ENCODE peak calls at places on chromosomes 2 and 18, in four cellular contexts. One of them, this sample, is unnamed. For H3K79me2, the result is how much of the 10 kb centered on the place peaks cover.

GRCh38 chr2:11967946-11968465 is 221.6 kb downstream of the LPIN1 start:
- DNase-seq in GM23248: peak
- DNase-seq in HCT116: no peak
- DNase-seq in GM23338: no peak
- DNase-seq in this sample: peak

GRCh38 chr2:195037072-195037471 is 620.0 kb upstream of the SLC39A10 start:
- DNase-seq in GM23248: no peak
- DNase-seq in GM23338: no peak
- DNase-seq in HCT116: no peak
- DNase-seq in this sample: no peak

GRCh38 chr2:239523147-239523943 is 122.5 kb upstream of the HDAC4 start:
- DNase-seq in GM23248: no peak
- DNase-seq in GM23338: no peak
- DNase-seq in HCT116: no peak
- DNase-seq in this sample: no peak

GRCh38 chr2:42048318-42049251 is 764 bp downstream of the PKDCC start:
- DNase-seq in HCT116: no peak
- DNase-seq in GM23248: peak
- DNase-seq in GM23338: peak
- DNase-seq in this sample: peak

GRCh38 chr2:171158790-171159325 is 1.8 kb downstream of the TLK1 start:
- DNase-seq in GM23248: no peak
- DNase-seq in GM23338: no peak
- DNase-seq in HCT116: no peak
- DNase-seq in this sample: peak

GRCh38 chr18:44323125-44323524 is 357.6 kb upstream of the SETBP1 start:
- DNase-seq in GM23248: no peak
- DNase-seq in GM23338: no peak
- DNase-seq in HCT116: no peak
- DNase-seq in this sample: no peak

GRCh38 chr2:47008381-47009280 is 93.0 kb upstream of the MCFD2 start:
- DNase-seq in GM23338: peak
- DNase-seq in HCT116: no peak
- DNase-seq in GM23248: peak
- DNase-seq in this sample: peak

GRCh38 chr18:22674300-22674699 is 256.6 kb upstream of the CTAGE1 start:
- DNase-seq in GM23248: peak
- DNase-seq in HCT116: peak
- DNase-seq in GM23338: no peak
- DNase-seq in this sample: no peak

GRCh38 chr2:241571821-241572620 is 13.5 kb downstream of the BOK start:
- DNase-seq in GM23338: no peak
- DNase-seq in GM23248: peak
- DNase-seq in HCT116: no peak
- DNase-seq in this sample: no peak

GRCh38 chr2:14706201-14706600 is 73.7 kb downstream of the LRATD1 start:
- DNase-seq in HCT116: no peak
- DNase-seq in GM23338: no peak
- DNase-seq in GM23248: no peak
- DNase-seq in this sample: no peak

GRCh38 chr2:132651115-132652099 is 18.6 kb downstream of the LYPD1 start:
- DNase-seq in HCT116: peak
- DNase-seq in GM23248: peak
- DNase-seq in GM23338: peak
- DNase-seq in this sample: peak

GRCh38 chr2:28716265-28716865 is 35.3 kb upstream of the PPP1CB start:
- DNase-seq in HCT116: peak
- DNase-seq in GM23248: peak
- DNase-seq in GM23338: no peak
- DNase-seq in this sample: no peak

GRCh38 chr2:23491622-23492336 is 106.8 kb downstream of the KLHL29 start:
- DNase-seq in GM23338: no peak
- DNase-seq in GM23248: no peak
- DNase-seq in HCT116: no peak
- DNase-seq in this sample: no peak

GRCh38 chr2:68203587-68203986 is 45.9 kb downstream of the PNO1 start:
- DNase-seq in GM23338: no peak
- DNase-seq in HCT116: no peak
- DNase-seq in GM23248: no peak
- DNase-seq in this sample: no peak

GRCh38 chr18:3455090-3455640 is 5.2 kb downstream of the TGIF1 start:
- DNase-seq in GM23338: peak
- DNase-seq in GM23248: no peak
- DNase-seq in HCT116: no peak
- DNase-seq in this sample: peak

GRCh38 chr2:16041466-16041810 is 101.1 kb downstream of the MYCN start:
- DNase-seq in GM23248: no peak
- DNase-seq in GM23338: no peak
- DNase-seq in HCT116: no peak
- DNase-seq in this sample: no peak

GRCh38 chr2:3142210-3142609 is 235.4 kb downstream of the EIPR1 start:
- DNase-seq in HCT116: no peak
- DNase-seq in GM23338: no peak
- DNase-seq in GM23248: no peak
- DNase-seq in this sample: no peak

GRCh38 chr2:153986488-153987229 is 114.9 kb downstream of the GALNT13 start:
- DNase-seq in GM23338: no peak
- DNase-seq in GM23248: peak
- DNase-seq in HCT116: peak
- DNase-seq in this sample: peak

GRCh38 chr2:30666307-30666874 is 140.9 kb downstream of the CAPN13 start:
- DNase-seq in HCT116: no peak
- DNase-seq in GM23338: peak
- DNase-seq in GM23248: peak
- DNase-seq in this sample: no peak

GRCh38 chr2:201157694-201158093 is 25.2 kb upstream of the CASP10 start:
- DNase-seq in HCT116: no peak
- DNase-seq in GM23338: no peak
- DNase-seq in GM23248: no peak
- DNase-seq in this sample: no peak

GRCh38 chr2:232512557-232512956 is 7.6 kb upstream of the PRSS56 start:
- DNase-seq in HCT116: no peak
- DNase-seq in GM23248: no peak
- DNase-seq in GM23338: no peak
- DNase-seq in this sample: peak

GRCh38 chr2:59947917-59948534 is 605.4 kb downstream of the BCL11A start:
- DNase-seq in GM23248: no peak
- DNase-seq in GM23338: no peak
- DNase-seq in HCT116: no peak
- DNase-seq in this sample: no peak

GRCh38 chr2:33134764-33135560 is 188.2 kb downstream of the LTBP1 start:
- DNase-seq in GM23248: peak
- DNase-seq in GM23338: no peak
- DNase-seq in HCT116: no peak
- DNase-seq in this sample: no peak
- H3K4me3 ChIP-seq in GM23248: peak
- H3K4me3 ChIP-seq in GM23338: no peak
- H3K4me3 ChIP-seq in HCT116: peak
- H3K4me3 ChIP-seq in this sample: no peak

GRCh38 chr2:134299334-134299733 is 45.5 kb downstream of the MGAT5 start:
- DNase-seq in GM23248: no peak
- DNase-seq in GM23338: no peak
- DNase-seq in HCT116: no peak
- DNase-seq in this sample: no peak
- H3K79me2 ChIP-seq in GM23248: under half
- H3K79me2 ChIP-seq in GM23338: under half
- H3K79me2 ChIP-seq in HCT116: under half
- H3K79me2 ChIP-seq in this sample: under half

DNA sequence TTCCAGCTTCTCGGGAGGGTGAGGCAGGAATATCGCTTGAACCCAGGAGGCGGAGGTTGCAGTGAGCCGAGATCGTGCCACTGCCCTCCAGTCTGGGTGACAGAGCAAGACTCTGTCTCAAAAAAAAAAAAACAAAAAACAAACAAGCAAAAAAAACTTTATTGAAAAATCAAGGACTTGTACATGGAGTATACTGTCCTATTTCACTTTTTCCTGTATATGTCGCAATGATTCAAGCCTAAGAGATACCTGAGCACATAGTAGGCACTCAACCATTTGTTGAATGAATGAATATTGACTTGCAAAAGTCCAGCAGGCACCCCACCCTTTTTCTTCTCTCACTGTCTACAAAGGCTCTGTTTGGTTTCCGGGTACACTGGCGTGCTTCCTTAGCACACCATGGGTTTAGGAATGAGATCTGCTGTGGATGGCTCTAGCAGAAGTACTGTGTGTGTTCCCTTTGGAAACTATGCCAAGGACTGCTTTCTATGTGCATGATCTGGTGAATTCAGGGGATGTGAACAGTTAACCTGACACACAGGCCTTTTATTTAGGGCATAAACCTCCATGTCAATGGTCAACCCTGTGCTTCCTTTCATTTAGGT is 6.1 kb downstream of the APCDD1 start:
- DNase-seq in GM23338: no peak
- DNase-seq in HCT116: no peak
- DNase-seq in GM23248: no peak
- DNase-seq in this sample: no peak
- TF ChIP-seq EZH2phosphoT487 in GM23338: no peak
- TF ChIP-seq EZH2phosphoT487 in HCT116: no peak
- TF ChIP-seq EZH2phosphoT487 in GM23248: no peak
- TF ChIP-seq EZH2phosphoT487 in this sample: no peak

GRCh38 chr2:53475320-53475719 is 292.3 kb upstream of the CHAC2 start:
- DNase-seq in GM23248: peak
- DNase-seq in GM23338: no peak
- DNase-seq in HCT116: peak
- DNase-seq in this sample: no peak
- H3K4me3 ChIP-seq in GM23248: no peak
- H3K4me3 ChIP-seq in GM23338: no peak
- H3K4me3 ChIP-seq in HCT116: peak
- H3K4me3 ChIP-seq in this sample: no peak

GRCh38 chr2:48341556-48342133 is 188.3 kb upstream of the STON1 start:
- DNase-seq in HCT116: no peak
- DNase-seq in GM23248: no peak
- DNase-seq in GM23338: no peak
- DNase-seq in this sample: no peak
- H3K79me2 ChIP-seq in HCT116: half or more
- H3K79me2 ChIP-seq in GM23248: half or more
- H3K79me2 ChIP-seq in GM23338: half or more
- H3K79me2 ChIP-seq in this sample: half or more

GRCh38 chr2:209840434-209840833 is 68.8 kb downstream of the UNC80 start:
- DNase-seq in HCT116: no peak
- DNase-seq in GM23248: no peak
- DNase-seq in GM23338: no peak
- DNase-seq in this sample: no peak

GRCh38 chr2:209830722-209831465 is 59.3 kb downstream of the UNC80 start:
- DNase-seq in GM23248: no peak
- DNase-seq in HCT116: no peak
- DNase-seq in GM23338: no peak
- DNase-seq in this sample: no peak

DNA sequence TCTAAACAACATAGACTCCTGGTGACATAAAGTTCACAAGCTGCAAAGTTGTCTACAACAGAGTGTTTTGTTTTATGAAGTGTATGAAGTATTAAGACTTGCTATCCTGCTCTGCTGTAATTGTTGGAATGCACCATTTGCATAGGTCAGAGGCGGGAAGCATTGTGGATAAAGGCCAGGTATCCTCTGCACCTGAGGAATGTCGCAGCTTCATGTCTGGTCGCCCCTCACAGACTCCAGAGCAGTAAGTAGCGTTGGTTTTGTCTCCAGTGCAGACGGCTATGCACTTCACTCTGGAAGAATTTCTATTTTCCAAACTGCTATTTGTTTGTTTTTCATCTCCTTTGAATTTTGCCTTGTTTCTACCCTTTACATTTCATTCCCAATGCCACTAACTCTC is 63.1 kb downstream of the UNC80 start:
- DNase-seq in GM23248: no peak
- DNase-seq in HCT116: no peak
- DNase-seq in GM23338: peak
- DNase-seq in this sample: no peak
- TF ChIP-seq EZH2phosphoT487 in GM23248: no peak
- TF ChIP-seq EZH2phosphoT487 in HCT116: no peak
- TF ChIP-seq EZH2phosphoT487 in GM23338: no peak
- TF ChIP-seq EZH2phosphoT487 in this sample: no peak

DNA sequence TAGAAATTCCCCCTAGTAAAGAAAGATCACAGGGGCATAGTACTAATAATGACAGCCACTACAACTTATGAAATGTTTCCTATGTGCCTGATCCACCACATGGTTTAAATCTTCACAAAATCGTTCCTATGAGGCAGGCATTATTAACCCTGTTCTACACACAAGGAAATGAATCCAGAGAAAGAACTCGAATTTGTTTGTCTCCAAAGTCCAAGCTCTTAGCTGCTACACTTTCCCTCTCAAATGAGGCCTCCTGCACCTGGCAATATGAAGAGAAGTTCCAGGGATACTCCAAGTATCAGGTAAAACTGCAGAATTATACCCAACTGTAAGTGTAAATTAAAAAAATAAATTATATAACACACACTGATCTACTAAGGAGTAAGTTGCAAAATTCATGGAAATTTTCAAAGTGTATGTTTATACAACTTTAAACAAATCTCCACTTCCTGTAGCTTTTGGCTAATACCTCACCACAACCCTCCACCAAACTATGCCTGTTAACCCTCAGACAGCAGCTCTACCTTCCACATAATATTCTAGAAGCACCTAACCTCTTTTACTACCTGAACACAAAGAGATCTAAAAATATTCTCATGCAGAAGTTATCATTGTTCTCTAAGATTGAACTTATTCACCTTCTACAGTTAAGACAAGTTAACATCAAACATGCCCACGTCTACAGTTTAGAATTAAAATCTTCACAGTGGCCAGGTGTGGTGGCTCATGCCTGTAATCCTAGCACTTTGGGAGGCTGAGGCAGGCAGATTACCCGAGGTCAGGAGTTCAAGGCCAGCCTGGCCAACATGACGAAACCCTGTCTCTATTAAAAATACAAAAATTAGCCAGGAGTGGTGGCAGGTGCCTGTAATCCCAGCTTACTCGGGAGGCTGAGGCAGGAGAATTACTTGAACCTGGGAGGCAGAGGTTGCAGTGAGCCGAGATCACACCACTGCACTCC is 2.9 kb downstream of the MGAT4A start:
- DNase-seq in GM23248: no peak
- DNase-seq in GM23338: no peak
- DNase-seq in HCT116: no peak
- DNase-seq in this sample: no peak
- H3K4me3 ChIP-seq in GM23248: no peak
- H3K4me3 ChIP-seq in GM23338: no peak
- H3K4me3 ChIP-seq in HCT116: no peak
- H3K4me3 ChIP-seq in this sample: no peak

GRCh38 chr2:205904873-205905272 is 181.1 kb downstream of the INO80D start:
- DNase-seq in GM23338: no peak
- DNase-seq in HCT116: no peak
- DNase-seq in GM23248: no peak
- DNase-seq in this sample: no peak
- H3K79me2 ChIP-seq in GM23338: under half
- H3K79me2 ChIP-seq in HCT116: under half
- H3K79me2 ChIP-seq in GM23248: under half
- H3K79me2 ChIP-seq in this sample: under half

GRCh38 chr2:238061310-238062202 is 755 bp downstream of the SCLY start:
- DNase-seq in GM23248: peak
- DNase-seq in HCT116: no peak
- DNase-seq in GM23338: peak
- DNase-seq in this sample: peak
- TF ChIP-seq EZH2phosphoT487 in GM23248: no peak
- TF ChIP-seq EZH2phosphoT487 in HCT116: no peak
- TF ChIP-seq EZH2phosphoT487 in GM23338: no peak
- TF ChIP-seq EZH2phosphoT487 in this sample: no peak